ENCODE peak calls at places on chromosome 11, in six cellular contexts. One of them, this sample, is unnamed.

GRCh38 chr11:69233761-69234136 is 60.2 kb upstream of the MYEOV start:
- DNase-seq in hepatocyte: no peak
- DNase-seq in lower lobe of right lung: no peak
- DNase-seq in left lung: no peak
- DNase-seq in Peyer's patch: no peak
- DNase-seq in neural progenitor cell: no peak
- DNase-seq in this sample: no peak

GRCh38 chr11:9852465-9852864 is 188.6 kb downstream of the SWAP70 start:
- DNase-seq in hepatocyte: no peak
- DNase-seq in lower lobe of right lung: no peak
- DNase-seq in left lung: no peak
- DNase-seq in Peyer's patch: no peak
- DNase-seq in neural progenitor cell: no peak
- DNase-seq in this sample: no peak

GRCh38 chr11:18393581-18394299 is 623 bp upstream of the LDHA start:
- DNase-seq in hepatocyte: peak; percentile 56
- DNase-seq in lower lobe of right lung: no peak
- DNase-seq in left lung: no peak
- DNase-seq in Peyer's patch: no peak
- DNase-seq in neural progenitor cell: no peak
- DNase-seq in this sample: no peak

GRCh38 chr11:112525270-112525669 is 264.6 kb upstream of the PLET1 start:
- DNase-seq in hepatocyte: no peak
- DNase-seq in lower lobe of right lung: peak; percentile 48
- DNase-seq in left lung: no peak
- DNase-seq in Peyer's patch: no peak
- DNase-seq in neural progenitor cell: no peak
- DNase-seq in this sample: no peak

GRCh38 chr11:76323804-76324203 is 57.1 kb downstream of the THAP12 start:
- DNase-seq in hepatocyte: no peak
- DNase-seq in lower lobe of right lung: peak; percentile 11
- DNase-seq in left lung: no peak
- DNase-seq in Peyer's patch: no peak
- DNase-seq in neural progenitor cell: no peak
- DNase-seq in this sample: no peak

GRCh38 chr11:117995472-117995871 is 9.3 kb downstream of the IL10RA start:
- DNase-seq in hepatocyte: no peak
- DNase-seq in lower lobe of right lung: peak; percentile 23
- DNase-seq in left lung: no peak
- DNase-seq in Peyer's patch: no peak
- DNase-seq in neural progenitor cell: no peak
- DNase-seq in this sample: no peak

GRCh38 chr11:111066861-111067260 is 178.7 kb upstream of the POU2AF2 start:
- DNase-seq in hepatocyte: no peak
- DNase-seq in lower lobe of right lung: no peak
- DNase-seq in left lung: no peak
- DNase-seq in Peyer's patch: no peak
- DNase-seq in neural progenitor cell: no peak
- DNase-seq in this sample: no peak

GRCh38 chr11:13765886-13766285 is 97.4 kb downstream of the FAR1 start:
- DNase-seq in hepatocyte: no peak
- DNase-seq in lower lobe of right lung: no peak
- DNase-seq in left lung: no peak
- DNase-seq in Peyer's patch: no peak
- DNase-seq in neural progenitor cell: no peak
- DNase-seq in this sample: no peak

GRCh38 chr11:77821349-77821851 is 456 bp downstream of the AAMDC start:
- DNase-seq in hepatocyte: peak; percentile 36
- DNase-seq in lower lobe of right lung: no peak
- DNase-seq in left lung: no peak
- DNase-seq in Peyer's patch: peak; percentile 56
- DNase-seq in neural progenitor cell: no peak
- DNase-seq in this sample: no peak

GRCh38 chr11:130513132-130513531 is 64.7 kb downstream of the ADAMTS15 start:
- DNase-seq in hepatocyte: no peak
- DNase-seq in lower lobe of right lung: no peak
- DNase-seq in left lung: no peak
- DNase-seq in Peyer's patch: peak; percentile 59
- DNase-seq in neural progenitor cell: no peak
- DNase-seq in this sample: no peak

GRCh38 chr11:64849600-64850356 is 5.3 kb upstream of the CDC42BPG start:
- DNase-seq in hepatocyte: no peak
- DNase-seq in lower lobe of right lung: no peak
- DNase-seq in left lung: peak; percentile 69
- DNase-seq in Peyer's patch: no peak
- DNase-seq in neural progenitor cell: no peak
- DNase-seq in this sample: no peak

GRCh38 chr11:41978951-41979350 is 519.5 kb upstream of the LRRC4C start:
- DNase-seq in hepatocyte: no peak
- DNase-seq in lower lobe of right lung: no peak
- DNase-seq in left lung: no peak
- DNase-seq in Peyer's patch: no peak
- DNase-seq in neural progenitor cell: no peak
- DNase-seq in this sample: no peak

GRCh38 chr11:76629853-76630599 is 40.5 kb downstream of the LRRC32 start:
- DNase-seq in hepatocyte: peak; percentile 52
- DNase-seq in lower lobe of right lung: peak; percentile 75
- DNase-seq in left lung: peak; percentile 88
- DNase-seq in Peyer's patch: peak; percentile 57
- DNase-seq in neural progenitor cell: no peak
- DNase-seq in this sample: no peak

GRCh38 chr11:112085822-112086421 is 634 bp downstream of the TIMM8B start:
- DNase-seq in hepatocyte: peak; percentile 27
- DNase-seq in lower lobe of right lung: no peak
- DNase-seq in left lung: no peak
- DNase-seq in Peyer's patch: no peak
- DNase-seq in neural progenitor cell: no peak
- DNase-seq in this sample: no peak

GRCh38 chr11:41461057-41461681 is 1.7 kb upstream of the LRRC4C start:
- DNase-seq in hepatocyte: peak; percentile 41
- DNase-seq in lower lobe of right lung: no peak
- DNase-seq in left lung: no peak
- DNase-seq in Peyer's patch: no peak
- DNase-seq in neural progenitor cell: peak; percentile 26
- DNase-seq in this sample: no peak

GRCh38 chr11:95850137-95850536 is 59.8 kb downstream of the CEP57 start:
- DNase-seq in hepatocyte: no peak
- DNase-seq in lower lobe of right lung: no peak
- DNase-seq in left lung: no peak
- DNase-seq in Peyer's patch: no peak
- DNase-seq in neural progenitor cell: no peak
- DNase-seq in this sample: no peak

GRCh38 chr11:121864660-121865059 is 251.4 kb downstream of the BLID start:
- DNase-seq in hepatocyte: no peak
- DNase-seq in lower lobe of right lung: no peak
- DNase-seq in left lung: no peak
- DNase-seq in Peyer's patch: no peak
- DNase-seq in neural progenitor cell: no peak
- DNase-seq in this sample: no peak
- TF ChIP-seq CTCF in hepatocyte: no peak
- TF ChIP-seq CTCF in lower lobe of right lung: no peak
- TF ChIP-seq CTCF in left lung: no peak
- TF ChIP-seq CTCF in Peyer's patch: no peak
- TF ChIP-seq CTCF in neural progenitor cell: no peak
- TF ChIP-seq CTCF in this sample: no peak

GRCh38 chr11:59847620-59848019 is 2.3 kb upstream of the CBLIF start:
- DNase-seq in hepatocyte: no peak
- DNase-seq in lower lobe of right lung: no peak
- DNase-seq in left lung: no peak
- DNase-seq in Peyer's patch: no peak
- DNase-seq in neural progenitor cell: no peak
- DNase-seq in this sample: no peak

GRCh38 chr11:59846556-59846955 is 1.3 kb upstream of the CBLIF start:
- DNase-seq in hepatocyte: no peak
- DNase-seq in lower lobe of right lung: no peak
- DNase-seq in left lung: no peak
- DNase-seq in Peyer's patch: no peak
- DNase-seq in neural progenitor cell: no peak
- DNase-seq in this sample: no peak

GRCh38 chr11:59845399-59845798 is at the start of gene CBLIF:
- DNase-seq in hepatocyte: no peak
- DNase-seq in lower lobe of right lung: no peak
- DNase-seq in left lung: no peak
- DNase-seq in Peyer's patch: no peak
- DNase-seq in neural progenitor cell: no peak
- DNase-seq in this sample: no peak

DNA sequence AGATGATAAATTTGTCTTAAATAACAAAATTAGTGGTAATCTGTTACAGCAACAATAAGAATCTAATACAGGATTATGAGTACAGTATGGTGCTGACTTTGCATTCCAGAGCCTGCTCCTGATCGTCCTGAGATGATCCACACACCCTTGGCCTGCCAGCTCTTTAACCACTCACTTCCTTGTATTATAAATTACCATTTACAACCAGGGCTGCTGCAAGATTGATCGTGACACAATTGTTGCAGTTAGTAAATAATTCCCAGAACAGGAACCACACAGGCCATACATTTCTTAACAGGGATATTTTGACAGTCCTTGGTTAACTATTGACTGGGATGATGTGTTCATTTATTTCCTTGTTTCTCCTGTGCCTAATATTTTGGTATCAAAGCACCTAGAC is 3.8 kb upstream of the CBLIF start:
- DNase-seq in hepatocyte: peak; percentile 56
- DNase-seq in lower lobe of right lung: no peak
- DNase-seq in left lung: no peak
- DNase-seq in Peyer's patch: no peak
- DNase-seq in neural progenitor cell: no peak
- DNase-seq in this sample: no peak
- H3K4me3 ChIP-seq in hepatocyte: no peak overlapping the region
- H3K4me3 ChIP-seq in lower lobe of right lung: no peak overlapping the region
- H3K4me3 ChIP-seq in left lung: no peak overlapping the region
- H3K4me3 ChIP-seq in Peyer's patch: no peak overlapping the region
- H3K4me3 ChIP-seq in neural progenitor cell: no peak overlapping the region
- H3K4me3 ChIP-seq in this sample: no peak overlapping the region

GRCh38 chr11:106306942-106307341 is 229.5 kb downstream of the AASDHPPT start:
- DNase-seq in hepatocyte: peak; percentile 16
- DNase-seq in lower lobe of right lung: no peak
- DNase-seq in left lung: no peak
- DNase-seq in Peyer's patch: no peak
- DNase-seq in neural progenitor cell: no peak
- DNase-seq in this sample: no peak
- TF ChIP-seq CTCF in hepatocyte: peak; percentile 39
- TF ChIP-seq CTCF in lower lobe of right lung: no peak
- TF ChIP-seq CTCF in left lung: peak; percentile 11
- TF ChIP-seq CTCF in Peyer's patch: no peak
- TF ChIP-seq CTCF in neural progenitor cell: peak; percentile 28
- TF ChIP-seq CTCF in this sample: peak; percentile 25

GRCh38 chr11:47258317-47258902 is 614 bp downstream of the NR1H3 start:
- DNase-seq in hepatocyte: no peak
- DNase-seq in lower lobe of right lung: no peak
- DNase-seq in left lung: no peak
- DNase-seq in Peyer's patch: no peak
- DNase-seq in neural progenitor cell: no peak
- DNase-seq in this sample: no peak
- H3K4me3 ChIP-seq in hepatocyte: no peak overlapping the region
- H3K4me3 ChIP-seq in lower lobe of right lung: peak overlapping the region; percentile 52
- H3K4me3 ChIP-seq in left lung: peak overlapping the region; percentile 10
- H3K4me3 ChIP-seq in Peyer's patch: peak overlapping the region; percentile 58
- H3K4me3 ChIP-seq in neural progenitor cell: peak overlapping the region; percentile 24
- H3K4me3 ChIP-seq in this sample: no peak overlapping the region

GRCh38 chr11:32331098-32331497 is 104.2 kb downstream of the WT1 start:
- DNase-seq in hepatocyte: no peak
- DNase-seq in lower lobe of right lung: no peak
- DNase-seq in left lung: no peak
- DNase-seq in Peyer's patch: no peak
- DNase-seq in neural progenitor cell: no peak
- DNase-seq in this sample: no peak

GRCh38 chr11:32333335-32333991 is 101.9 kb downstream of the WT1 start:
- DNase-seq in hepatocyte: peak; percentile 77
- DNase-seq in lower lobe of right lung: peak; percentile 68
- DNase-seq in left lung: peak; percentile 84
- DNase-seq in Peyer's patch: no peak
- DNase-seq in neural progenitor cell: peak; percentile 72
- DNase-seq in this sample: no peak

GRCh38 chr11:32332990-32333334 is 102.4 kb downstream of the WT1 start:
- DNase-seq in hepatocyte: no peak
- DNase-seq in lower lobe of right lung: no peak
- DNase-seq in left lung: no peak
- DNase-seq in Peyer's patch: no peak
- DNase-seq in neural progenitor cell: no peak
- DNase-seq in this sample: no peak

GRCh38 chr11:32331792-32332191 is 103.5 kb downstream of the WT1 start:
- DNase-seq in hepatocyte: no peak
- DNase-seq in lower lobe of right lung: no peak
- DNase-seq in left lung: no peak
- DNase-seq in Peyer's patch: no peak
- DNase-seq in neural progenitor cell: no peak
- DNase-seq in this sample: no peak

GRCh38 chr11:32334822-32335221 is 100.5 kb downstream of the WT1 start:
- DNase-seq in hepatocyte: peak; percentile 26
- DNase-seq in lower lobe of right lung: no peak
- DNase-seq in left lung: no peak
- DNase-seq in Peyer's patch: no peak
- DNase-seq in neural progenitor cell: peak; percentile 67
- DNase-seq in this sample: no peak
- TF ChIP-seq CTCF in hepatocyte: peak; percentile 33
- TF ChIP-seq CTCF in lower lobe of right lung: peak; percentile 17
- TF ChIP-seq CTCF in left lung: no peak
- TF ChIP-seq CTCF in Peyer's patch: no peak
- TF ChIP-seq CTCF in neural progenitor cell: peak; percentile 64
- TF ChIP-seq CTCF in this sample: peak; percentile 12

GRCh38 chr11:103953797-103954495 is 82.5 kb upstream of the DDI1 start:
- DNase-seq in hepatocyte: no peak
- DNase-seq in lower lobe of right lung: no peak
- DNase-seq in left lung: no peak
- DNase-seq in Peyer's patch: no peak
- DNase-seq in neural progenitor cell: no peak
- DNase-seq in this sample: no peak
- H3K4me3 ChIP-seq in hepatocyte: no peak overlapping the region
- H3K4me3 ChIP-seq in lower lobe of right lung: no peak overlapping the region
- H3K4me3 ChIP-seq in left lung: no peak overlapping the region
- H3K4me3 ChIP-seq in Peyer's patch: no peak overlapping the region
- H3K4me3 ChIP-seq in neural progenitor cell: no peak overlapping the region
- H3K4me3 ChIP-seq in this sample: no peak overlapping the region

GRCh38 chr11:1917523-1918435 is 1.7 kb upstream of the TNNT3 start:
- DNase-seq in hepatocyte: no peak
- DNase-seq in lower lobe of right lung: no peak
- DNase-seq in left lung: peak; percentile 79
- DNase-seq in Peyer's patch: peak; percentile 49
- DNase-seq in neural progenitor cell: peak; percentile 42
- DNase-seq in this sample: no peak
- TF ChIP-seq CTCF in hepatocyte: peak; percentile 28
- TF ChIP-seq CTCF in lower lobe of right lung: peak; percentile 39
- TF ChIP-seq CTCF in left lung: no peak
- TF ChIP-seq CTCF in Peyer's patch: peak; percentile 43
- TF ChIP-seq CTCF in neural progenitor cell: peak; percentile 52
- TF ChIP-seq CTCF in this sample: peak; percentile 16

GRCh38 chr11:126992804-126993111 is 7.8 kb downstream of the KIRREL3 start:
- DNase-seq in hepatocyte: no peak
- DNase-seq in lower lobe of right lung: no peak
- DNase-seq in left lung: no peak
- DNase-seq in Peyer's patch: no peak
- DNase-seq in neural progenitor cell: no peak
- DNase-seq in this sample: peak; percentile 94
- H3K4me3 ChIP-seq in hepatocyte: no peak overlapping the region
- H3K4me3 ChIP-seq in lower lobe of right lung: no peak overlapping the region
- H3K4me3 ChIP-seq in left lung: no peak overlapping the region
- H3K4me3 ChIP-seq in Peyer's patch: no peak overlapping the region
- H3K4me3 ChIP-seq in neural progenitor cell: no peak overlapping the region
- H3K4me3 ChIP-seq in this sample: peak overlapping the region; percentile 51

This sample was measured in AG04449.